ENCODE peak calls at places on chromosome 20, in four cellular contexts. J is NCI-H1436; O is non-pigmented ciliary epithelial cell; D is activated CD4-positive, alpha-beta T cell treated with anti-CD3 and anti-CD28 coated beads for 36 hours. Z is an unnamed sample.

GRCh38 chr20:54013397-54013941 is 56.9 kb downstream of the BCAS1 start:
- DNase-seq in J (no peak), O (no peak), D (no peak), Z (peak; percentile 25)

GRCh38 chr20:10800288-10800687 is 126.5 kb upstream of the JAG1 start:
- DNase-seq in J (peak; percentile 27), O (no peak), D (no peak), Z (no peak)

GRCh38 chr20:34150616-34151015 is 38.6 kb upstream of the EIF2S2 start:
- DNase-seq in J (no peak), O (no peak), D (no peak), Z (no peak)

GRCh38 chr20:38730989-38731737 is 6.9 kb downstream of the SLC32A1 start:
- DNase-seq in J (peak; percentile 91), O (no peak), D (peak; percentile 90), Z (peak; percentile 88)

GRCh38 chr20:2544211-2544610 is 7.8 kb downstream of the TMC2 start:
- DNase-seq in J (no peak), O (no peak), D (no peak), Z (no peak)

GRCh38 chr20:54477556-54477955 is 2.2 kb downstream of the DOK5 start:
- DNase-seq in J (no peak), O (no peak), D (no peak), Z (no peak)

GRCh38 chr20:51985753-51986152 is 183.4 kb upstream of the SALL4 start:
- DNase-seq in J (no peak), O (no peak), D (no peak), Z (no peak)

GRCh38 chr20:63978319-63979220 is 872 bp downstream of the SAMD10 start:
- DNase-seq in J (peak; percentile 57), O (no peak), D (peak; percentile 85), Z (peak; percentile 12)

GRCh38 chr20:52746190-52746589 is 226.0 kb upstream of the TSHZ2 start:
- DNase-seq in J (no peak), O (no peak), D (no peak), Z (no peak)

GRCh38 chr20:24502661-24503060 is 33.2 kb downstream of the SYNDIG1 start:
- DNase-seq in J (no peak), O (no peak), D (no peak), Z (no peak)